ENCODE peak calls at places on chromosomes 7 and 10, in six cellular contexts. S, G, N, L, Z and R are unnamed samples.

GRCh38 chr7:16668049-16668858 is 22.3 kb downstream of the BZW2 start:
- DNase-seq in S (no peak), G (no peak), N (peak; percentile 88), L (peak; percentile 69), Z (peak; percentile 100), R (no peak)

GRCh38 chr10:18044976-18045720 is 93.4 kb downstream of the SLC39A12 start:
- DNase-seq in S (no peak), G (no peak), N (no peak), L (no peak), Z (peak; percentile 68), R (no peak)

GRCh38 chr7:29314148-29314547 is 119.6 kb downstream of the CHN2 start:
- DNase-seq in S (no peak), G (no peak), N (no peak), L (no peak), Z (no peak), R (no peak)

GRCh38 chr10:109914966-109915365 is 8.3 kb downstream of the XPNPEP1 start:
- DNase-seq in S (no peak), G (no peak), N (no peak), L (peak; percentile 55), Z (peak; percentile 91), R (no peak)

GRCh38 chr7:68892211-68892610 is 706.1 kb upstream of the AUTS2 start:
- DNase-seq in S (no peak), G (no peak), N (no peak), L (no peak), Z (no peak), R (no peak)

GRCh38 chr7:69880848-69881247 is 282.6 kb downstream of the AUTS2 start:
- DNase-seq in S (no peak), G (no peak), N (no peak), L (no peak), Z (no peak), R (no peak)

GRCh38 chr7:130994378-130995115 is 260.5 kb upstream of the KLF14 start:
- DNase-seq in S (no peak), G (no peak), N (peak; percentile 51), L (no peak), Z (no peak), R (no peak)

GRCh38 chr7:139680676-139681462 is 96.9 kb downstream of the HIPK2 start:
- DNase-seq in S (peak; percentile 77), G (no peak), N (peak; percentile 23), L (peak; percentile 94), Z (peak; percentile 100), R (no peak)

GRCh38 chr7:43198599-43199090 is 86.2 kb downstream of the HECW1 start:
- DNase-seq in S (no peak), G (no peak), N (no peak), L (no peak), Z (no peak), R (no peak)

DNA sequence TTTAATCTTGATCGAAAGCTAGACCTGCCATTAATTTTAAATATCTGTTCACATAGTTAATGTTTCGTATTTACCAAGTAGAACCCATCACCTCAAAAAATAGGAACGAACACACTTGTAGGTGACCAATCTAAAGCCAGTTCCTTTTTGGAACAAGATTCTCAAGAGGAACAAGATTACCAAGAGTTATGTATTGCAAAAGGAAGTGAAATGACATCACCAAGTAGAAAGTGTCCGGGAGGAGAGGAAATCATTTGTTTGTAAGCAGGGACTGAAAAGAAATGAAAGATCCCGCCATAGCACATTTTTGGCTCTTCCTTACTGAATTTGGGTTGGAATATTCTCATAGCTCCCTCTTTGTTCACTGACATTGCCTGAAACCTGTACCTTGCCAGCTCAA is 1200.5 kb downstream of the SORCS1 start:
- DNase-seq in S (no peak), G (no peak), N (no peak), L (no peak), Z (no peak), R (no peak)
- H3K9me3 ChIP-seq in S (no peaks in the 10 kb centered on the region), G (no peaks in the 10 kb centered on the region), N (no peaks in the 10 kb centered on the region), L (no peaks in the 10 kb centered on the region), Z (no peaks in the 10 kb centered on the region), R (no peaks in the 10 kb centered on the region)

GRCh38 chr10:43648083-43648391 is 644 bp downstream of the ZNF32 start:
- DNase-seq in S (no peak), G (no peak), N (no peak), L (no peak), Z (peak; percentile 9), R (no peak)

GRCh38 chr10:43647576-43647975 is 1.1 kb downstream of the ZNF32 start:
- DNase-seq in S (no peak), G (no peak), N (no peak), L (no peak), Z (no peak), R (no peak)

GRCh38 chr10:43644252-43644651 is 4.4 kb downstream of the ZNF32 start:
- DNase-seq in S (no peak), G (no peak), N (no peak), L (no peak), Z (no peak), R (no peak)

GRCh38 chr10:43648392-43649148 is at the start of gene ZNF32:
- DNase-seq in S (peak; percentile 82), G (peak; percentile 75), N (peak; percentile 79), L (peak; percentile 83), Z (peak; percentile 85), R (peak; percentile 72)

DNA sequence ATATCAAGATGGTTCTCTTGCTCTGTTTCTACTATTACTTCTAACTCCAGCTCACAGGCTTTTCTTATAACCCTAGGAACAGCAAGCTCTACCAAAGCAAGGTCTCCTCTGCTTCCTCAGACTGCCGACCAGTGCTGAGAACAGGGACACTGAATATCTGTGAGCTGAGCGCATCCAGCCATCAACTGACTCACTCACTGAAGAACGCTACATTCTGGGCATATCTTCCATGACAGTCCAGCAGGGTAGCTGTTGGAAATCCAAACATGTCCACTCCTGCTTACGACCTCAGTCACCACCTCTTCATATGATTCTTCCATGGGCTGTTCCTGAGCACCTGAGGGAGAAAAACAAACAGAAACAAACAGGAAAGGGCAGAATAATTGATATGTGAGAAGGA is 2.8 kb downstream of the ZNF32 start:
- DNase-seq in S (no peak), G (no peak), N (no peak), L (no peak), Z (no peak), R (no peak)
- H3K9me3 ChIP-seq in S (peaks cover 12% of the 10 kb centered on the region), G (peaks cover 58% of the 10 kb centered on the region), N (peaks cover 15% of the 10 kb centered on the region), L (peaks cover 20% of the 10 kb centered on the region), Z (peaks cover 64% of the 10 kb centered on the region), R (peaks cover 41% of the 10 kb centered on the region)

GRCh38 chr10:59173414-59173813 is 3.0 kb upstream of the PHYHIPL start:
- DNase-seq in S (no peak), G (no peak), N (no peak), L (no peak), Z (no peak), R (no peak)
- H3K9me3 ChIP-seq in S (no peaks in the 10 kb centered on the region), G (no peaks in the 10 kb centered on the region), N (no peaks in the 10 kb centered on the region), L (no peaks in the 10 kb centered on the region), Z (no peaks in the 10 kb centered on the region), R (no peaks in the 10 kb centered on the region)

GRCh38 chr7:388461-388960 is 98.5 kb downstream of the FOXL3 start:
- DNase-seq in S (no peak), G (no peak), N (peak; percentile 92), L (no peak), Z (no peak), R (no peak)
- H3K9me3 ChIP-seq in S (no peaks in the 10 kb centered on the region), G (peaks cover 11% of the 10 kb centered on the region), N (no peaks in the 10 kb centered on the region), L (peaks cover 12% of the 10 kb centered on the region), Z (peaks cover 19% of the 10 kb centered on the region), R (no peaks in the 10 kb centered on the region)

GRCh38 chr10:72976886-72977285 is 22.3 kb upstream of the PLA2G12B start:
- DNase-seq in S (no peak), G (no peak), N (no peak), L (no peak), Z (no peak), R (no peak)
- H3K9me3 ChIP-seq in S (no peaks in the 10 kb centered on the region), G (peaks cover 48% of the 10 kb centered on the region), N (no peaks in the 10 kb centered on the region), L (no peaks in the 10 kb centered on the region), Z (peaks cover 61% of the 10 kb centered on the region), R (peaks cover 20% of the 10 kb centered on the region)